ENCODE peak calls at places on chromosomes 11 and 22, in eight cellular contexts. B is fibroblast of the aortic adventitia, F is fibroblast of lung, U is IMR-90, I is astrocyte of the spinal cord, C is fibroblast of villous mesenchyme, T is H1, D is heart left ventricle. K is an unnamed sample.

GRCh38 chr11:62383822-62384221 is 35.0 kb upstream of the SCGB1A1 start:
- DNase-seq in B (no peak), F (no peak), U (no peak), I (no peak), C (no peak), T (no peak), D (no peak), K (no peak)

GRCh38 chr11:61110255-61111059 is 8.2 kb downstream of the CD5 start:
- DNase-seq in B (no peak), F (no peak), U (no peak), I (no peak), C (no peak), T (no peak), D (no peak), K (no peak)

GRCh38 chr11:27719575-27719925 is 19.3 kb upstream of the BDNF start:
- DNase-seq in B (no peak), F (no peak), U (no peak), I (no peak), C (no peak), T (no peak), D (no peak), K (no peak)

GRCh38 chr11:117535870-117536411 is 208.3 kb downstream of the CEP164 start:
- DNase-seq in B (no peak), F (no peak), U (no peak), I (no peak), C (no peak), T (no peak), D (no peak), K (no peak)

GRCh38 chr22:36413022-36413770 is 25.4 kb upstream of the MYH9 start:
- DNase-seq in B (no peak), F (no peak), U (peak; percentile 36), I (no peak), C (no peak), T (no peak), D (no peak), K (peak; percentile 54)

GRCh38 chr11:40816976-40817375 is 642.5 kb downstream of the LRRC4C start:
- DNase-seq in B (no peak), F (no peak), U (no peak), I (no peak), C (no peak), T (no peak), D (no peak), K (no peak)

GRCh38 chr11:25733777-25734176 is 598.2 kb upstream of the ANO3 start:
- DNase-seq in B (peak; percentile 34), F (no peak), U (no peak), I (no peak), C (no peak), T (no peak), D (no peak), K (peak; percentile 18)

GRCh38 chr11:62324738-62325556 is 12.3 kb upstream of the ASRGL1 start:
- DNase-seq in B (peak; percentile 9), F (no peak), U (peak; percentile 18), I (peak; percentile 9), C (peak; percentile 49), T (peak; percentile 91), D (peak; percentile 23), K (peak; percentile 19)

GRCh38 chr11:11916981-11917399 is 75.2 kb downstream of the USP47 start:
- DNase-seq in B (peak; percentile 91), F (peak; percentile 95), U (peak; percentile 81), I (peak; percentile 88), C (peak; percentile 41), T (no peak), D (no peak), K (peak; percentile 89)

GRCh38 chr11:128506999-128507591 is 80.3 kb downstream of the ETS1 start:
- DNase-seq in B (peak; percentile 98), F (peak; percentile 97), U (peak; percentile 96), I (peak; percentile 97), C (peak; percentile 98), T (no peak), D (peak; percentile 69), K (peak; percentile 94)

GRCh38 chr11:58580311-58580710 is 1.4 kb downstream of the ZFP91 start:
- DNase-seq in B (no peak), F (no peak), U (no peak), I (no peak), C (no peak), T (no peak), D (no peak), K (no peak)

GRCh38 chr11:27485930-27486773 is 13.6 kb upstream of the LGR4 start:
- DNase-seq in B (peak; percentile 83), F (peak; percentile 42), U (peak; percentile 61), I (peak; percentile 75), C (peak; percentile 73), T (no peak), D (no peak), K (peak; percentile 80)

GRCh38 chr11:134819026-134819425 is 407.0 kb upstream of the B3GAT1 start:
- DNase-seq in B (no peak), F (no peak), U (no peak), I (no peak), C (no peak), T (no peak), D (no peak), K (no peak)

GRCh38 chr11:1453611-1454386 is 32.8 kb downstream of the MOB2 start:
- DNase-seq in B (no peak), F (no peak), U (no peak), I (no peak), C (no peak), T (peak; percentile 74), D (no peak), K (no peak)

GRCh38 chr22:48490513-48491411 is 1336.9 kb downstream of the BRD1 start:
- DNase-seq in B (no peak), F (no peak), U (no peak), I (no peak), C (no peak), T (no peak), D (no peak), K (no peak)

GRCh38 chr11:116193321-116194114 is 579.3 kb downstream of the BUD13 start:
- DNase-seq in B (peak; percentile 18), F (peak; percentile 88), U (peak; percentile 62), I (peak; percentile 68), C (peak; percentile 1), T (peak; percentile 71), D (peak; percentile 39), K (peak; percentile 59)

GRCh38 chr22:27112273-27112672 is 454.9 kb downstream of the MIAT start:
- DNase-seq in B (no peak), F (no peak), U (no peak), I (no peak), C (no peak), T (no peak), D (no peak), K (no peak)

GRCh38 chr11:37259734-37260133 is 661.7 kb upstream of the RAG2 start:
- DNase-seq in B (no peak), F (no peak), U (no peak), I (no peak), C (no peak), T (no peak), D (no peak), K (no peak)

GRCh38 chr11:75342966-75343870 is 8.2 kb downstream of the ARRB1 start:
- DNase-seq in B (no peak), F (no peak), U (peak; percentile 65), I (no peak), C (peak; percentile 82), T (no peak), D (no peak), K (no peak)

GRCh38 chr11:64053699-64054098 is 18.0 kb downstream of the FLRT1 start:
- DNase-seq in B (no peak), F (no peak), U (peak; percentile 2), I (no peak), C (no peak), T (peak; percentile 78), D (no peak), K (no peak)

GRCh38 chr11:102260241-102260640 is 57.0 kb upstream of the BIRC3 start:
- DNase-seq in B (no peak), F (peak; percentile 85), U (no peak), I (peak; percentile 68), C (no peak), T (no peak), D (no peak), K (no peak)

GRCh38 chr11:1943977-1944376 is 3.2 kb upstream of the MRPL23 start:
- DNase-seq in B (peak; percentile 32), F (peak; percentile 46), U (peak; percentile 5), I (peak; percentile 12), C (no peak), T (peak; percentile 42), D (no peak), K (peak; percentile 71)

GRCh38 chr22:19175602-19176174 is 2.8 kb downstream of the SLC25A1 start:
- DNase-seq in B (no peak), F (no peak), U (no peak), I (no peak), C (no peak), T (no peak), D (no peak), K (no peak)

GRCh38 chr22:43011079-43011478 is 3.9 kb downstream of the PACSIN2 start:
- DNase-seq in B (no peak), F (peak; percentile 84), U (no peak), I (no peak), C (no peak), T (no peak), D (no peak), K (no peak)
- TF ChIP-seq CTCF in B (peak; percentile 5), F (no peak), U (no peak), I (no peak), C (peak; percentile 11), T (no peak), D (no peak), K (no peak)

GRCh38 chr11:393219-394033 is 583 bp upstream of the PKP3 start:
- DNase-seq in B (peak; percentile 70), F (peak; percentile 76), U (peak; percentile 78), I (peak; percentile 57), C (peak; percentile 70), T (no peak), D (no peak), K (peak; percentile 72)
- H3K4me3 ChIP-seq in B (no peak overlapping the region), F (no peak overlapping the region), U (no peak overlapping the region), I (no peak overlapping the region), C (no peak overlapping the region), T (peak overlapping the region; percentile 18), D (no peak overlapping the region), K (no peak overlapping the region)

GRCh38 chr11:29448246-29448877 is 568.5 kb downstream of the KCNA4 start:
- DNase-seq in B (peak; percentile 61), F (peak; percentile 18), U (peak; percentile 25), I (peak; percentile 58), C (no peak), T (no peak), D (no peak), K (peak; percentile 69)
- TF ChIP-seq CTCF in B (peak; percentile 83), F (peak; percentile 38), U (peak; percentile 49), I (peak; percentile 75), C (peak; percentile 18), T (no peak), D (peak; percentile 68), K (peak; percentile 91)

GRCh38 chr11:66275396-66275795 is 2.6 kb upstream of the CNIH2 start:
- DNase-seq in B (no peak), F (no peak), U (no peak), I (no peak), C (no peak), T (no peak), D (no peak), K (no peak)

GRCh38 chr11:66278396-66279091 is 569 bp downstream of the CNIH2 start:
- DNase-seq in B (no peak), F (peak; percentile 30), U (no peak), I (peak; percentile 20), C (no peak), T (no peak), D (no peak), K (peak; percentile 15)

GRCh38 chr11:66275984-66276612 is 1.9 kb upstream of the CNIH2 start:
- DNase-seq in B (no peak), F (no peak), U (no peak), I (no peak), C (no peak), T (no peak), D (no peak), K (no peak)

GRCh38 chr11:66279092-66279797 is 1.3 kb downstream of the CNIH2 start:
- DNase-seq in B (no peak), F (no peak), U (no peak), I (no peak), C (no peak), T (peak; percentile 57), D (no peak), K (no peak)

GRCh38 chr11:66277475-66278391 is at the start of gene CNIH2:
- DNase-seq in B (no peak), F (no peak), U (no peak), I (no peak), C (no peak), T (peak; percentile 78), D (no peak), K (no peak)
- H3K4me3 ChIP-seq in B (peak within 1 kb of the TSS; percentile 35), F (no peak within 1 kb of the TSS), U (peak within 1 kb of the TSS; percentile 38), I (peak within 1 kb of the TSS; percentile 12), C (peak within 1 kb of the TSS; percentile 40), T (peak within 1 kb of the TSS; percentile 30), D (peak within 1 kb of the TSS; percentile 48), K (no peak within 1 kb of the TSS)

K was measured in cardiac fibroblast.